ENCODE peak calls at places on chromosomes 12 and 14, in seven cellular contexts. F is NAMALWA, L is BJ, Z is NCI-H2029, H is body of pancreas, S is activated T-cell treated with anti-CD3 and anti-CD28 coated beads for 4 hours, A is NCI-H2171. K is an unnamed sample.
A peak's percentile ranks its signal among the peaks of the same experiment; 100 is the strongest.

GRCh38 chr12:52119398-52120254 is 40.1 kb downstream of the SMIM41 start:
- DNase-seq in F (peak; percentile 79), L (no peak), Z (peak; percentile 81), H (peak; percentile 71), S (peak; percentile 4), A (peak; percentile 67), K (peak; percentile 62)

GRCh38 chr12:117202556-117202955 is 12.3 kb upstream of the FBXO21 start:
- DNase-seq in F (no peak), L (no peak), Z (no peak), H (no peak), S (no peak), A (no peak), K (no peak)

GRCh38 chr14:21102472-21103164 is 1.8 kb downstream of the TMEM253 start:
- DNase-seq in F (no peak), L (no peak), Z (no peak), H (no peak), S (no peak), A (no peak), K (no peak)

GRCh38 chr12:56220611-56221232 is 1.0 kb downstream of the RNF41 start:
- DNase-seq in F (peak; percentile 73), L (no peak), Z (no peak), H (peak; percentile 7), S (no peak), A (no peak), K (no peak)

GRCh38 chr12:1864867-1865266 is 44.5 kb downstream of the LRTM2 start:
- DNase-seq in F (no peak), L (no peak), Z (no peak), H (no peak), S (no peak), A (no peak), K (no peak)

GRCh38 chr14:89845346-89845745 is 109.2 kb downstream of the EFCAB11 start:
- DNase-seq in F (no peak), L (peak; percentile 47), Z (no peak), H (no peak), S (no peak), A (no peak), K (no peak)

GRCh38 chr12:116528067-116528466 is 31.1 kb upstream of the MAP1LC3B2 start:
- DNase-seq in F (no peak), L (no peak), Z (no peak), H (no peak), S (no peak), A (no peak), K (no peak)

GRCh38 chr12:22625671-22626251 is 790 bp downstream of the ETNK1 start:
- DNase-seq in F (peak; percentile 77), L (no peak), Z (no peak), H (peak; percentile 32), S (peak; percentile 10), A (no peak), K (peak; percentile 43)

GRCh38 chr14:31944256-31945073 is 132.6 kb upstream of the ARHGAP5 start:
- DNase-seq in F (no peak), L (no peak), Z (no peak), H (no peak), S (no peak), A (peak; percentile 64), K (peak; percentile 52)